ENCODE peak calls at places on chromosomes 13 and 19, in ten cellular contexts. U is fibroblast of pulmonary artery, E is H7, Z is PC-9, F is PC-3, R is stomach, J is AG04450, O is IMR-90, K is kidney epithelial cell, G is lower leg skin. X is an unnamed sample.

GRCh38 chr13:99577934-99578917 is 77.0 kb downstream of the TM9SF2 start:
- DNase-seq in G (no peak), F (peak), K (no peak), R (no peak), J (no peak), U (peak), E (peak), Z (no peak), O (no peak), X (peak)

GRCh38 chr13:23453132-23453531 is 19.6 kb upstream of the SACS start:
- DNase-seq in K (no peak), J (no peak), R (no peak), G (no peak), F (no peak), U (no peak), O (no peak), Z (no peak), E (no peak), X (no peak)

GRCh38 chr19:39413269-39413902 is 917 bp downstream of the PLEKHG2 start:
- DNase-seq in F (no peak), U (peak), Z (peak), R (no peak), G (peak), O (peak), K (no peak), E (peak), J (no peak), X (peak)

GRCh38 chr19:53365899-53366493 is 491 bp downstream of the ZNF525 start:
- DNase-seq in R (no peak), F (peak), J (no peak), G (no peak), Z (peak), U (no peak), K (no peak), O (no peak), E (peak), X (peak)

GRCh38 chr19:12995596-12996541 is 594 bp downstream of the NFIX start:
- DNase-seq in J (no peak), G (no peak), Z (no peak), K (no peak), F (no peak), R (no peak), O (peak), E (peak), U (peak), X (no peak)

GRCh38 chr19:51354103-51354741 is 12.0 kb downstream of the ETFB start:
- DNase-seq in J (no peak), F (no peak), K (no peak), Z (no peak), O (no peak), R (no peak), G (no peak), E (peak), U (no peak), X (no peak)

GRCh38 chr13:33441015-33441414 is 155.5 kb upstream of the STARD13 start:
- DNase-seq in E (peak), R (peak), U (peak), Z (no peak), J (no peak), F (peak), O (peak), K (no peak), G (no peak), X (peak)

GRCh38 chr19:46648070-46648960 is 12.3 kb upstream of the GNG8 start:
- DNase-seq in F (no peak), O (no peak), E (peak), K (no peak), R (no peak), Z (no peak), U (no peak), G (no peak), J (no peak), X (no peak)

GRCh38 chr13:40442191-40442590 is 224.2 kb downstream of the FOXO1 start:
- DNase-seq in K (no peak), E (no peak), F (no peak), O (no peak), R (no peak), J (no peak), Z (peak), U (no peak), G (no peak), X (no peak)

GRCh38 chr19:18308051-18308947 is 14.6 kb downstream of the LSM4 start:
- DNase-seq in R (no peak), F (no peak), J (no peak), U (no peak), E (peak), O (no peak), K (no peak), Z (no peak), G (no peak), X (no peak)

GRCh38 chr19:658916-659839 is 3.8 kb downstream of the RNF126 start:
- DNase-seq in F (no peak), J (no peak), U (no peak), O (no peak), Z (no peak), K (no peak), E (no peak), G (peak), R (peak), X (peak)

GRCh38 chr19:48873476-48874308 is 1.5 kb downstream of the PPP1R15A start:
- DNase-seq in R (no peak), Z (no peak), U (peak), E (no peak), F (no peak), O (no peak), K (no peak), J (no peak), G (no peak), X (no peak)

GRCh38 chr19:21202865-21203494 is 61.1 kb downstream of the ZNF431 start:
- DNase-seq in O (peak), E (peak), U (peak), Z (peak), J (no peak), R (no peak), G (no peak), F (peak), K (no peak), X (peak)

GRCh38 chr19:38737297-38737865 is 6.9 kb downstream of the CAPN12 start:
- DNase-seq in O (no peak), F (no peak), U (no peak), R (no peak), E (peak), Z (no peak), K (no peak), J (no peak), G (no peak), X (peak)

GRCh38 chr19:49613374-49613773 is 22.4 kb downstream of the PRR12 start:
- DNase-seq in R (no peak), F (peak), O (no peak), U (no peak), G (no peak), Z (peak), J (no peak), K (no peak), E (peak), X (no peak)

GRCh38 chr13:73722120-73722519 is 412.1 kb downstream of the KLF12 start:
- DNase-seq in Z (peak), G (no peak), E (peak), O (peak), J (peak), K (peak), U (peak), R (no peak), F (peak), X (peak)

GRCh38 chr19:1453525-1454371 is 3.8 kb downstream of the APC2 start:
- DNase-seq in U (no peak), F (peak), G (no peak), R (no peak), J (no peak), O (no peak), Z (no peak), K (no peak), E (peak), X (no peak)

GRCh38 chr19:39590265-39590664 is 12.1 kb upstream of the LGALS13 start:
- DNase-seq in F (no peak), R (no peak), J (no peak), E (peak), G (no peak), U (peak), Z (no peak), K (no peak), O (peak), X (no peak)

GRCh38 chr13:75195479-75196111 is 286.4 kb downstream of the TBC1D4 start:
- DNase-seq in G (no peak), J (no peak), F (no peak), E (peak), K (no peak), Z (no peak), R (no peak), U (peak), O (no peak), X (no peak)

GRCh38 chr19:54429545-54430227 is 14.4 kb downstream of the TTYH1 start:
- DNase-seq in O (no peak), Z (no peak), K (no peak), R (no peak), U (no peak), G (no peak), E (peak), F (no peak), J (no peak), X (no peak)

GRCh38 chr13:106453101-106453500 is 82.4 kb downstream of the EFNB2 start:
- DNase-seq in G (no peak), O (no peak), K (no peak), R (no peak), J (no peak), E (no peak), Z (no peak), F (no peak), U (no peak), X (no peak)

GRCh38 chr13:99353836-99354235 is 46.6 kb upstream of the GPR183 start:
- DNase-seq in K (no peak), G (peak), F (no peak), E (no peak), J (no peak), O (peak), R (no peak), Z (no peak), U (peak), X (no peak)

GRCh38 chr19:31160346-31160926 is 188.8 kb downstream of the TSHZ3 start:
- DNase-seq in O (peak), K (no peak), U (no peak), E (no peak), R (no peak), J (peak), G (no peak), F (no peak), Z (no peak), X (no peak)

GRCh38 chr19:29277107-29277506 is 64.2 kb upstream of the UQCRFS1 start:
- DNase-seq in E (peak), K (no peak), J (no peak), U (no peak), R (no peak), G (no peak), Z (no peak), O (no peak), F (no peak), X (peak)

GRCh38 chr13:104256701-104257100 is 1190.5 kb upstream of the SLC10A2 start:
- DNase-seq in J (no peak), F (no peak), R (no peak), K (no peak), O (no peak), Z (no peak), E (no peak), G (no peak), U (no peak), X (no peak)

GRCh38 chr19:38255759-38256052 is 468 bp downstream of the PPP1R14A start:
- DNase-seq in Z (no peak), R (no peak), F (no peak), G (no peak), O (no peak), E (no peak), U (no peak), J (no peak), K (no peak), X (no peak)

GRCh38 chr19:15587663-15588062 is 27.4 kb upstream of the CYP4F8 start:
- DNase-seq in O (no peak), Z (no peak), G (peak), F (no peak), E (no peak), J (no peak), U (no peak), R (peak), K (no peak), X (no peak)

GRCh38 chr13:94192576-94192975 is 286.9 kb downstream of the DCT start:
- DNase-seq in J (no peak), G (no peak), R (no peak), Z (no peak), F (peak), K (no peak), E (peak), O (peak), U (peak), X (peak)

GRCh38 chr19:49393871-49394270 is 5.8 kb downstream of the KASH5 start:
- DNase-seq in Z (no peak), G (no peak), J (no peak), F (no peak), R (no peak), E (peak), O (no peak), U (no peak), K (no peak), X (no peak)

GRCh38 chr19:6851359-6851758 is 36.0 kb upstream of the ADGRE1 start:
- DNase-seq in G (no peak), E (no peak), Z (no peak), K (no peak), U (no peak), R (no peak), F (no peak), O (no peak), J (no peak), X (no peak)

DNA sequence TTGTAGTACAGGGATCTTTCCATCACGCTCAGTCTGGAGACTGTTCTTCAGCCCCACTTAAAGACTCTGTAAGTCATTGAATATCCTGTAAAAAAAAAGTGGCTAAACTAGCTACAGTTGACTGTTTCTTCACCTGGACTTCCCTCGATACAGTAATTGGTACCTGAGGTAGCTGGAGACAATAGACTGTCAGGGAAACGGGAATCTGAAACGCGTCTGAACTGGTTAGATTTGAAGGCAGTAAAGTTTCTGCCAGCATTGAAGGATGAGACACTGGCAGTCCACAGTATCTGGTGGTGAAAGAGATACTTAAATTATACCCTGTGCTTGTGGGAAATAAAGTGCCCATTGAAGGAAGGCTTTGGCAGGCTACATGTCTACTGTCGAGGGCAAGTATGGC is 550.5 kb downstream of the IRS2 start:
- DNase-seq in Z (no peak), U (no peak), K (no peak), O (no peak), G (no peak), F (no peak), J (no peak), E (no peak), R (no peak), X (no peak)
- H3K4me3 ChIP-seq in Z (no peak), U (no peak), K (no peak), O (no peak), G (no peak), F (no peak), J (no peak), E (no peak), R (no peak), X (no peak)

DNA sequence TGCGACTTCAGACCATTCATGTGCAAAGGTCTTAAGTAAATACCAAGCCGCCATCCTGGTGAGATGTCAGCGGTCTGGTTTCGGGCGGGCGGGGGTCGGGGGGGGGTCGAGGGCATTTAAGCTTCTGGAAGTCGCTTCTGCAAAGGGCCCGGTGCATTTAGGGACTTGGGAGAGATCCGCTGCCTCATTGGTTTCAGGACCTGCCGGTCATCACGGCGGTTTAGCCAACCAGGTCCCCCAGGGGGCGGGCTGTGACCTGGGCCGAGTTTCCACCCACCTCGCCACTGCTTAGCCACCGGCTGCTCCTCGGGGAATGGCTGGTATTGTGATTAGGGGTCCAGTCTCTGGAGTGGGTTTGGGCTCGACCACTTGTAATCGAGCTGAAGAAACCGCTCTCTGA is 7.8 kb downstream of the ANKLE1 start:
- DNase-seq in K (peak), R (peak), E (peak), F (peak), Z (peak), J (peak), U (peak), G (no peak), O (peak), X (peak)
- H3K4me3 ChIP-seq in K (no peak), R (no peak), E (no peak), F (no peak), Z (no peak), J (peak), U (peak), G (no peak), O (no peak), X (no peak)

GRCh38 chr13:26221399-26221720 is 754 bp downstream of the RNF6 start:
- DNase-seq in G (no peak), F (no peak), O (no peak), K (no peak), Z (no peak), E (no peak), U (no peak), R (no peak), J (no peak), X (no peak)

GRCh38 chr13:26221721-26222522 is at the start of gene RNF6:
- DNase-seq in O (peak), E (peak), R (peak), J (peak), Z (peak), G (peak), F (peak), U (peak), K (peak), X (peak)

GRCh38 chr13:26220575-26220974 is 1.5 kb downstream of the RNF6 start:
- DNase-seq in E (no peak), G (no peak), F (peak), K (peak), J (no peak), Z (peak), R (no peak), O (peak), U (peak), X (no peak)

GRCh38 chr13:26219726-26220125 is 2.4 kb downstream of the RNF6 start:
- DNase-seq in F (peak), G (no peak), O (peak), Z (no peak), K (no peak), J (no peak), U (no peak), R (no peak), E (no peak), X (no peak)

DNA sequence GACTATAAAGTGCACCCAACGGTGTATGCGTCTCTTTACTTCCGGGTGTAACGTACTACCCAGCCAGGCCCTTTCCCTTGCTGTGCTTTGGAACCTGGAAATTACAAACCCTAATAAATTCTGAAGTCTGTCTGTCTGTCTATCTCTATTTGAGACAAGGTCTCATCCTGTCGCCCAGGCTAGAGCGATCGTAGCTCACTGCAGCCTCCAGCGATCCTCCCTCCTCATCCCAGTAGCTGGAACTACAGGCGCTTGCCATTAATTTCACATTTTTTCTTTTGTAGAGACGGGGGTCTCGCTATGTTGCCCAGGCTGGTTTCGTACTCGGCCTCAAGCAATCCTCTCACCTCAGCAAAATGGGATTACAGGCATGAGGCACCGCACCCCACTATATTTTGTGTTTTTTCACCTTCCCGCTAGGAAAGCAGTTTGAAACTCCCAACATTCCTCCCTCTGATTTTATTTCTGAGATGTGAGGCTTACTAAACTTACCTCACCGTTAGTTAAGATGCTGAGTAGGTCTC is 471 bp upstream of the RNF6 start:
- DNase-seq in Z (no peak), U (no peak), R (no peak), J (no peak), F (no peak), K (no peak), E (no peak), O (no peak), G (no peak), X (no peak)
- H3K4me3 ChIP-seq in Z (peak), U (peak), R (peak), J (peak), F (peak), K (peak), E (peak), O (peak), G (peak), X (peak)

GRCh38 chr13:41512441-41512840 is 55.1 kb downstream of the RGCC start:
- DNase-seq in E (peak), K (no peak), F (no peak), U (no peak), R (no peak), O (no peak), Z (no peak), G (no peak), J (no peak), X (no peak)
- H3K4me3 ChIP-seq in E (no peak), K (no peak), F (no peak), U (no peak), R (no peak), O (no peak), Z (no peak), G (no peak), J (no peak), X (no peak)

GRCh38 chr13:79682164-79682563 is 201.2 kb downstream of the NDFIP2 start:
- DNase-seq in F (no peak), U (no peak), G (no peak), E (no peak), K (no peak), Z (no peak), R (no peak), J (no peak), O (no peak), X (no peak)
- H3K4me3 ChIP-seq in F (no peak), U (no peak), G (no peak), E (no peak), K (no peak), Z (no peak), R (no peak), J (no peak), O (no peak), X (no peak)

GRCh38 chr19:5681446-5682292 is 842 bp downstream of the HSD11B1L start:
- DNase-seq in R (no peak), E (no peak), K (no peak), J (no peak), O (no peak), Z (no peak), F (no peak), G (no peak), U (no peak), X (no peak)
- H3K4me3 ChIP-seq in R (peak), E (peak), K (peak), J (peak), O (peak), Z (peak), F (peak), G (no peak), U (peak), X (no peak)

DNA sequence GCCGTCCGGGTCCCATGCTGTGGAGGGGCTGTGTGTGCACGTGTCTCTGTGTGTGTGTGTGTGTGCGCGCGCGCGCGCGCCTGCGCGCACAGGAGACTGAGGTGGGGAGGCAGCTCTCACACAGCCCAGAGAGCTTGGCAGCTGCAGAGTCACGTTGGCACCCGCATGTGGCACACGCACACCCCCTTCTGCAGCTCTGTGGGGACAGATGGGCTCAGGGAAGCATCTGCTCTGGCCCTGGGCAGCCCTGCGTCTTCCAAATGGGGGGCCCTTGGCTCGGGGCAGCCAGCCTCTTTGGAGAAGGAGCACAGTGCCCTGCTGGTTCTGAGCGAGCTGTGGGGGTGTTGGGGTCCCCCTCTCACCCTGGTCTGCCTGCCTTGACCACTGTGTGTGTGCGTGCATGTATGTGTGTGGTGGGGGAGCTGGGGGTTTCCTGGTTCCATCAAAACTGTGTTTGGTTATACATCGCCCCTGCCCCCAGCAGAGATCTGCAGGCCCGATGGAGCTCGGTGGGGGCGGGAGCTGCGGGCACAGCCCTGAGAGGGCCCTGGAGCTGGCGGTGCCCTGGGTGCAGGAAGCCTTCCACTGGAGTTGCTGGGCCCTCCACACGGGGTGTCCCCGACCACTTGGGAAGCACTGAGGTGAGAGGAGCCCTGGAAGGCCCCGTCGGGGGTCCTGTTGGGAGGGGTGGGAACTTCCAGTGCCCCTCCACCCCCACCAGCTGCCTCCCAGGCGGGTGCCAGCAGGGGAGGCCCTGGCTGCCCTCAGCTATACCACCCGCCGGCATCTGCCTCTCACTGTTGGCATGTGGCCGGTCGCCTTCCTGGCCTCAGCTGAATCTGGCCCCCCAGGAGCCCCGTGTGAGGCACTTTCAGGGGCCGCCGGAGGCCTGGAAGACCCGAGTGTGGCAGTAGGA is 67.2 kb downstream of the KDM4B start:
- DNase-seq in U (no peak), F (no peak), O (no peak), Z (no peak), G (no peak), E (no peak), K (no peak), R (no peak), J (no peak), X (no peak)
- H3K4me3 ChIP-seq in U (no peak), F (no peak), O (no peak), Z (no peak), G (no peak), E (no peak), K (no peak), R (no peak), J (no peak), X (no peak)

GRCh38 chr13:91586609-91587008 is 188.2 kb downstream of the GPC5 start:
- DNase-seq in R (no peak), Z (no peak), E (no peak), F (no peak), K (no peak), U (no peak), J (no peak), G (no peak), O (no peak), X (no peak)
- H3K4me3 ChIP-seq in R (no peak), Z (no peak), E (no peak), F (no peak), K (no peak), U (no peak), J (no peak), G (no peak), O (no peak), X (no peak)

X was measured in GM12865.